ENCODE peak calls at places on chromosomes 6 and 20, in ten cellular contexts. K is Karpas-422, P is HCT116, J is neuronal stem cell, Q is mesenchymal stem cell, A is IMR-90, S is SK-N-SH, W is osteoblast, C is fibroblast of lung, M is OCI-LY7. G is an unnamed sample.

GRCh38 chr6:40082278-40083043 is 148.2 kb upstream of the MOCS1 start:
- DNase-seq in W (no peak), C (no peak), Q (no peak), A (no peak), J (no peak), K (no peak), M (no peak), P (no peak), S (no peak), G (no peak)

GRCh38 chr6:164929155-164929977 is 380.0 kb downstream of the C6orf118 start:
- DNase-seq in M (no peak), S (no peak), Q (no peak), A (no peak), W (no peak), P (no peak), J (no peak), C (no peak), K (no peak), G (no peak)

GRCh38 chr6:85362652-85363310 is 87.1 kb upstream of the NT5E start:
- DNase-seq in Q (no peak), A (peak; percentile 78), M (no peak), W (no peak), P (no peak), J (no peak), K (no peak), S (no peak), C (peak; percentile 66), G (peak; percentile 48)

GRCh38 chr6:157089258-157089657 is 234.1 kb downstream of the TMEM242 start:
- DNase-seq in S (peak; percentile 67), P (no peak), K (no peak), M (no peak), C (peak; percentile 52), A (peak; percentile 60), Q (peak; percentile 51), J (peak; percentile 72), W (no peak), G (no peak)

GRCh38 chr20:25277051-25277801 is 29.3 kb downstream of the PYGB start:
- DNase-seq in A (no peak), K (no peak), W (peak; percentile 62), C (no peak), Q (no peak), M (no peak), P (no peak), J (no peak), S (no peak), G (no peak)

GRCh38 chr20:24743641-24744040 is 205.4 kb upstream of the CST7 start:
- DNase-seq in S (no peak), W (no peak), A (no peak), M (no peak), P (no peak), Q (no peak), K (no peak), C (no peak), J (no peak), G (no peak)

GRCh38 chr20:60249436-60249835 is 291.2 kb downstream of the CDH26 start:
- DNase-seq in P (no peak), J (no peak), C (peak; percentile 97), A (peak; percentile 98), S (no peak), K (no peak), Q (peak; percentile 18), M (no peak), W (peak; percentile 92), G (peak; percentile 71)

GRCh38 chr6:74657033-74657432 is 548.8 kb downstream of the COL12A1 start:
- DNase-seq in C (peak; percentile 47), A (no peak), K (no peak), M (no peak), S (no peak), Q (no peak), W (no peak), P (no peak), J (no peak), G (peak; percentile 7)

GRCh38 chr6:75932067-75932466 is 140.4 kb downstream of the IMPG1 start:
- DNase-seq in A (peak; percentile 4), K (peak; percentile 72), W (no peak), M (peak; percentile 12), S (peak; percentile 35), P (peak; percentile 19), Q (peak; percentile 18), J (peak; percentile 51), C (peak; percentile 9), G (peak; percentile 51)

DNA sequence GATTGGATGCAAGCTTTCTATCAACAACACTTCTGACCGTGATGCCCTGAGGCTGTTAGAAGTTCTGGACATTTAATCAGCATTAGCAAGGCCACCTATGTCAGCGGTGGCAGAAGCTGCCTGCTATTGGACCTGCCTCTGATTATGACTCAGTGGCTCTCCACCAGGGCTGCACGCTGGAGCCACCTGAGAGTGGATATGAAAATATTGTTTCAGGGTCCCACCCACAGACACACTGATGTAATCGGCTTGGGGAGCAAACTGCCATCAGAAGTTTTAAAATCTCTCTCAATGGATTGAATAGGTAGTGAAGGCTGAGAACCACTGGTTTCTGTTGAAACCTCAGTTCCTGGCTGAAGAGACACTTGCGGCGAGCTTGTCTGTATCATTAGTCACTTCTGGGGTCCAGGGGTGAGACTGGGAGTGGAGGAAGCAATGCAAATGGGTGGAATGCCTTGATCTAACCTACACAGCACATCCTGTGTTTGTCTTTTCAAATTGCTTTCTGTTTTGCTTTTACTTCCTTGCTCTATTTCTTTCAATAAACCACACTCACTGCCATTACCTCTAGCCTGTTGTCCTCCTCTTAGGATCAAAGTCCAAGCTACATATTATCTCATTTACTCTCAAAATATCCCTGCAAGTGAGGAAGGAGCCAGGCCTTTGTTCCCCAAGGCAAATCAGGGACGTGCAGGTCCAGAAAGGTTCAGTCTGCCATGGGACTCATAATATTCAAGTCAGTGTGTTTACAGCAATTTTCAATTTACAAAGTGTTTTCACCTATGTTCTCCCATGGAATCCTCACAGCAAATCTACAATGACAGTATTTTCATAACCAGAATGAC is 4.2 kb downstream of the CLIC5 start:
- DNase-seq in P (no peak), S (no peak), M (no peak), K (no peak), C (no peak), Q (peak; percentile 33), J (no peak), W (no peak), A (no peak), G (no peak)
- H3K36me3 ChIP-seq in P (no peaks in the 10 kb centered on the region), S (no peaks in the 10 kb centered on the region), M (no peaks in the 10 kb centered on the region), K (no peaks in the 10 kb centered on the region), C (no peaks in the 10 kb centered on the region), Q (no peaks in the 10 kb centered on the region), J (no peaks in the 10 kb centered on the region), W (no peaks in the 10 kb centered on the region), A (no peaks in the 10 kb centered on the region), G (no peaks in the 10 kb centered on the region)

GRCh38 chr6:110233769-110234374 is 53.6 kb downstream of the CDC40 start:
- DNase-seq in J (no peak), K (peak; percentile 68), Q (peak; percentile 59), P (no peak), A (peak; percentile 35), S (no peak), M (peak; percentile 70), W (no peak), C (peak; percentile 5), G (no peak)
- H3K4me3 ChIP-seq in J (no peak overlapping the region), K (no peak overlapping the region), Q (no peak overlapping the region), P (no peak overlapping the region), A (no peak overlapping the region), S (no peak overlapping the region), M (no peak overlapping the region), W (no peak overlapping the region), C (no peak overlapping the region), G (no peak overlapping the region)

GRCh38 chr20:47843886-47844567 is 58.7 kb upstream of the SULF2 start:
- DNase-seq in Q (no peak), A (no peak), M (no peak), W (no peak), S (no peak), P (no peak), C (no peak), K (no peak), J (no peak), G (peak; percentile 85)
- H2AFZ ChIP-seq in Q (no peak overlapping the region), A (no peak overlapping the region), M (no peak overlapping the region), W (no peak overlapping the region), S (no peak overlapping the region), P (no peak overlapping the region), C (no peak overlapping the region), K (no peak overlapping the region), J (no peak overlapping the region), G (no peak overlapping the region)

GRCh38 chr20:1160991-1161390 is 23.8 kb downstream of the TMEM74B start:
- DNase-seq in K (no peak), J (no peak), P (no peak), C (no peak), W (no peak), M (no peak), A (no peak), S (no peak), Q (no peak), G (no peak)
- H3K36me3 ChIP-seq in K (no peaks in the 10 kb centered on the region), J (peaks cover 83% of the 10 kb centered on the region), P (peaks cover 31% of the 10 kb centered on the region), C (peaks cover 19% of the 10 kb centered on the region), W (peaks cover 39% of the 10 kb centered on the region), M (peaks cover 72% of the 10 kb centered on the region), A (peaks cover 49% of the 10 kb centered on the region), S (peaks cover 64% of the 10 kb centered on the region), Q (peaks cover 82% of the 10 kb centered on the region), G (peaks cover 58% of the 10 kb centered on the region)

DNA sequence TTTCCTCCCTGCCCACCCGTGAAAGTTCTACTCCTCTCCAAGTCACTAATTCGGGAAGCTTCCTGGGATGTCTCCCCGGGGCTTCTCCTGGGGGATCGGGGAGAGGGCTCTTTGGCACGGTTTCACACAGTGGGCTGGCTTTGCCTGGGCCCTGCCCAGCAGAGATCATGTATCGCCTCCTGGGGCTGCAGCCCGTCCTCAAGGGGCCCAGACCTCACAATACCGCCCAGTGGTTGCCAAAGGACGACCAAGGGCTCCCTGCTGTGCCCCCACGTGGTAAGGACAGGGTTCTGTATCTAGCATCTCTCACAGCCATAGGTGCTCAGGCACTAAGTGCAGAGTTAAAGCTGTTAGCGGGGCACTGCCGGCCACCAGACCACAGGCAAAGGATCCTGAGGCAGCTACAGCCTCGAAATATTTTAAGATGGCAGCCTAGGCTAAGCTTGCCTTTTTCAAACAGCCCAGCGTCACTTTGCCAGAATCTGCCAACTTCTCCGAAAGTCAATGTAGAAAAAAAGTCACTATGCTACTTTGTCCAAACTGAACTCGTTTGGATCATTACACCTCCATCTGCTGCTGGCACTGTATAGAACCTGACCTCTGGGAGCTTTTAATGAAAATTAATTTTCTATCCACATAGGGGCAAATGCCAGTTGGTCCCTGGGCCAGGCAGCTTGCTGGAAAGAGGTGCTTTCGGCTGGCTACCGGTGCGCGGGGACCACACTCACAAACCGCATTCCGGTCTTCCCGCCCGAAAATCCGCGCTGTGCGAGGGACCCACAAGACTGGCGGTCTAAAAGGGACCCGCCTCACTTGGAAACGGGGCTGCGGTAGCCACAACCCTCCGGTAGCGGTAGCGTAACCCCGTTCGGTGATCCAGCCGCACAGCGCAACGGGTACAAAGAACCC is 1.3 kb upstream of the NNAT start:
- DNase-seq in W (no peak), A (no peak), S (peak; percentile 68), P (no peak), M (peak; percentile 32), C (no peak), Q (peak; percentile 12), K (peak; percentile 93), J (no peak), G (no peak)
- H3K4me3 ChIP-seq in W (no peak overlapping the region), A (no peak overlapping the region), S (no peak overlapping the region), P (no peak overlapping the region), M (no peak overlapping the region), C (no peak overlapping the region), Q (no peak overlapping the region), K (no peak overlapping the region), J (no peak overlapping the region), G (no peak overlapping the region)

G was measured in PC-3.